ENCODE peak calls at places on chromosome 22, in eight cellular contexts. U is A549, X is coronary artery, N is foreskin fibroblast, Y is left ventricle myocardium inferior, L is endodermal cell, I is BJ, K is psoas muscle. P is an unnamed sample.

GRCh38 chr22:24930678-24931077 is 15.8 kb downstream of the LHFPL7 start:
- DNase-seq in U (no peak), X (no peak), N (no peak), Y (no peak), L (no peak), I (no peak), K (no peak), P (no peak)

GRCh38 chr22:50357756-50358155 is 14.6 kb downstream of the PPP6R2 start:
- DNase-seq in U (no peak), X (no peak), N (no peak), Y (no peak), L (no peak), I (no peak), K (no peak), P (no peak)

GRCh38 chr22:50260801-50261614 is 475 bp downstream of the MAPK12 start:
- DNase-seq in U (peak), X (no peak), N (peak), Y (no peak), L (peak), I (no peak), K (no peak), P (no peak)

GRCh38 chr22:44676441-44677298 is 25.3 kb upstream of the PRR5 start:
- DNase-seq in U (peak), X (no peak), N (peak), Y (no peak), L (peak), I (no peak), K (no peak), P (no peak)

GRCh38 chr22:37486224-37486845 is at the start of gene MFNG:
- DNase-seq in U (peak), X (no peak), N (peak), Y (peak), L (peak), I (no peak), K (peak), P (peak)

GRCh38 chr22:21797444-21798221 is 62.0 kb upstream of the YPEL1 start:
- DNase-seq in U (no peak), X (no peak), N (peak), Y (no peak), L (no peak), I (peak), K (no peak), P (no peak)

GRCh38 chr22:48954781-48955311 is 872.8 kb downstream of the BRD1 start:
- DNase-seq in U (no peak), X (peak), N (peak), Y (no peak), L (peak), I (no peak), K (no peak), P (peak)

GRCh38 chr22:30265851-30266444 is 703 bp downstream of the OSM start:
- DNase-seq in U (no peak), X (no peak), N (no peak), Y (peak), L (peak), I (no peak), K (no peak), P (peak)

GRCh38 chr22:20802922-20803553 is 29.1 kb downstream of the SERPIND1 start:
- DNase-seq in U (no peak), X (no peak), N (no peak), Y (no peak), L (no peak), I (no peak), K (no peak), P (no peak)

GRCh38 chr22:50226224-50227165 is 18.3 kb downstream of the TUBGCP6 start:
- DNase-seq in U (no peak), X (no peak), N (no peak), Y (no peak), L (no peak), I (no peak), K (no peak), P (no peak)

GRCh38 chr22:33811686-33812085 is 108.6 kb downstream of the LARGE1 start:
- DNase-seq in U (no peak), X (no peak), N (no peak), Y (peak), L (no peak), I (peak), K (peak), P (no peak)

GRCh38 chr22:36405671-36406070 is 17.9 kb upstream of the MYH9 start:
- DNase-seq in U (no peak), X (no peak), N (peak), Y (no peak), L (no peak), I (no peak), K (peak), P (peak)
- TF ChIP-seq CTCF in U (no peak), X (no peak), N (no peak), Y (no peak), L (no peak), I (no peak), K (no peak), P (no peak)

DNA sequence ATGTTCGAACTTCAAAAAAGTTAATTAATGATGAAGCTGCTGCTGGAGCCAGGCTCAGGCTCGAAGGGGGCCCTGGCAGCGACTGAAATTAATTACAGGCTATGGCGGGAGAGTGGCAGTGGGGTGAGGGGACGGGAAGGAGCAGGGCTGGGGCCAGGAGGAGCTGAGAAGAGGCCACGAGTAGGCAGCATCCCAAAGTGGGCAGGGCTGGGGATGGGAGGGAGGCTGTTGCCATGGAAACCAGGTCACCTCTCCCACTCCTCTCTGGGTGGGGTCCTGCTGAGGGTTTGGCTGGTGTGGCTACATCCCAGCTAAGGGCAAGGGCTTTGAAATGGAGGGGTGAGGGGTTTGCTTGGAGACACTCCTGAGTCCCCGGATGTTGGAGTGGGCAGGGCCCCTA is 23.9 kb downstream of the CACNA1I start:
- DNase-seq in U (no peak), X (no peak), N (no peak), Y (no peak), L (no peak), I (no peak), K (no peak), P (no peak)
- TF ChIP-seq CTCF in U (no peak), X (no peak), N (no peak), Y (no peak), L (no peak), I (no peak), K (no peak), P (no peak)

GRCh38 chr22:29154364-29155048 is 51.2 kb upstream of the EMID1 start:
- DNase-seq in U (peak), X (peak), N (peak), Y (peak), L (peak), I (no peak), K (peak), P (peak)

GRCh38 chr22:29157759-29158535 is 47.7 kb upstream of the EMID1 start:
- DNase-seq in U (peak), X (peak), N (no peak), Y (no peak), L (peak), I (no peak), K (no peak), P (no peak)

GRCh38 chr22:29155966-29156365 is 49.7 kb upstream of the EMID1 start:
- DNase-seq in U (no peak), X (no peak), N (no peak), Y (no peak), L (no peak), I (no peak), K (no peak), P (no peak)

GRCh38 chr22:29158546-29158945 is 47.1 kb upstream of the EMID1 start:
- DNase-seq in U (no peak), X (no peak), N (no peak), Y (no peak), L (peak), I (no peak), K (no peak), P (no peak)

GRCh38 chr22:29156507-29156906 is 49.2 kb upstream of the EMID1 start:
- DNase-seq in U (no peak), X (no peak), N (peak), Y (no peak), L (peak), I (no peak), K (no peak), P (no peak)
- TF ChIP-seq CTCF in U (no peak), X (no peak), N (peak), Y (no peak), L (peak), I (peak), K (no peak), P (no peak)

DNA sequence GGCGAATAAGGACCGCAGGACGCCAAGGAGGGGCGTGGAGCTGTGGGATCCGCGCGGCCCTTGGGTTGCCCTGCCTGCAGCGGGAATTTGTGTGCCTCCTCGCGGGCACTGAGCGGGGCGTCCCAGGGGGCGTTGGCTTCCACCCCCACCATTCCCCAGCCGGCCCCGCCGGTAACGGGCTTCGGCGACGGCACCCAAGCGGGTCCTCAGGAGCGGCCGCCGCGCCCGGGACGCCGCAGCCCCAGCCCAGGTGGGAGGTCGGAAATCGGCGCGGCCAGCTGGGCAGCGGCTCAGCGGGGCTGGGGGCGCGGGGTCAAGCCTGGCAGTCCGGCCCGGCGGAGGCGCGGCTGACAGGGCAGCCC is 320 bp downstream of the CLTCL1 start:
- DNase-seq in U (no peak), X (peak), N (peak), Y (peak), L (peak), I (no peak), K (peak), P (no peak)
- TF ChIP-seq CTCF in U (no peak), X (no peak), N (no peak), Y (no peak), L (peak), I (no peak), K (no peak), P (no peak)

GRCh38 chr22:23913661-23914353 is 19.6 kb downstream of the MIF start:
- DNase-seq in U (no peak), X (peak), N (peak), Y (peak), L (peak), I (peak), K (peak), P (peak)
- TF ChIP-seq CTCF in U (no peak), X (no peak), N (no peak), Y (no peak), L (no peak), I (no peak), K (no peak), P (no peak)

DNA sequence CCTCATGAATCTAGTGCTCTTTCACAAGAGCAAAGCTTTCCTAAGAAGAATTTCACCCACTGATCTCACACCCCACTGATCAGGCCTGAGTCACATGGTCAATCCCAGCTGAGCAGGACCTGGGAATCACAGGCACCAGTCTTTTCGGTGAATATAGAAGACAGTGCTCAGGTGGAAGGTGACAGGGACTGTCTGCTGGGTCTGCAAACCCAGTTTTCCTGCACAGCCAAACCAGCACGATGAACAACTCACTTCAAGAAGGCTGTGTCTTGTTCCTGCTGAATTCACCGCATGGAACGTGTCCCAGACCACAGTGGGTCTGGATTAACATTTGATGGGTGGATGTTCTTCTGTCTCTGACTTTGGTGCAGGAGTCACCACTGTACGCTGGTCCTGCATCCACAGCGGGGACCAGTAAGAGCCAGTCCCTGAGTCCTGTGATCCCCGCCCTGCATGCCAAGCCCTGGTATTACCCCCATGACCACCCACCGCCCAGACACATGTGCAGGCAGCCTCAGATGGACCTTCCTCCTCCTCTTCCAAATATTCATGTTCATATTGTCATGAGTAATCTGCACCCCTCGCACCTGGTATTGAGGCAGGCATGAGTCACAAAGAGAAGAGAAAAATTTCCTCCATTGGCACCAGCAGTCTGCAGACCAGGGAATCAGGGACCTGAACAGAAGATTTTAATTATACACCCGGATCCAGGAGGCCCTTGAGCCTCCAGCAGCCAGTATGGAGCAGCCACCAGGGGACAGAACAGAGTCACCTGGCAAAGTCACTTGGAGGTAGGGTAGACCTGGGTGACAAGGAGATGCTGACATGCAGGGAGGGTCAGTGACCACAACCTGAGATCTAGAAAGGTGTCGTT is 8.6 kb upstream of the IGLL5 start:
- DNase-seq in U (no peak), X (peak), N (no peak), Y (no peak), L (peak), I (no peak), K (no peak), P (no peak)
- TF ChIP-seq CTCF in U (no peak), X (no peak), N (no peak), Y (no peak), L (peak), I (no peak), K (no peak), P (no peak)